ENCODE peak calls at places on chromosomes 13 and 19, in nine cellular contexts. One of them, this sample, is unnamed.

GRCh38 chr19:28208745-28209144 is 1004.2 kb downstream of the UQCRFS1 start:
- DNase-seq in A549: no peak
- DNase-seq in HepG2: no peak
- DNase-seq in ovary: no peak
- DNase-seq in GM12878: no peak
- DNase-seq in tibial nerve: no peak
- DNase-seq in upper lobe of left lung: no peak
- DNase-seq in H1: no peak
- DNase-seq in transverse colon: no peak
- DNase-seq in this sample: no peak

GRCh38 chr19:46133101-46133627 is 8.7 kb upstream of the IGFL3 start:
- DNase-seq in transverse colon: no peak
- DNase-seq in HepG2: peak; percentile 78
- DNase-seq in GM12878: peak; percentile 24
- DNase-seq in H1: peak; percentile 53
- DNase-seq in ovary: peak; percentile 30
- DNase-seq in tibial nerve: no peak
- DNase-seq in A549: no peak
- DNase-seq in upper lobe of left lung: no peak
- DNase-seq in this sample: no peak

GRCh38 chr19:48490980-48491792 is 20.4 kb downstream of the LMTK3 start:
- DNase-seq in tibial nerve: no peak
- DNase-seq in transverse colon: peak; percentile 66
- DNase-seq in HepG2: no peak
- DNase-seq in H1: no peak
- DNase-seq in upper lobe of left lung: peak; percentile 83
- DNase-seq in A549: peak; percentile 86
- DNase-seq in ovary: peak; percentile 67
- DNase-seq in GM12878: no peak
- DNase-seq in this sample: peak; percentile 56

GRCh38 chr19:2042485-2043268 is 8.4 kb downstream of the MKNK2 start:
- DNase-seq in H1: no peak
- DNase-seq in upper lobe of left lung: peak; percentile 84
- DNase-seq in GM12878: no peak
- DNase-seq in transverse colon: peak; percentile 50
- DNase-seq in A549: no peak
- DNase-seq in tibial nerve: no peak
- DNase-seq in ovary: peak; percentile 79
- DNase-seq in HepG2: no peak
- DNase-seq in this sample: peak; percentile 60

GRCh38 chr19:18282788-18283141 is 1.3 kb upstream of the JUND start:
- DNase-seq in transverse colon: peak; percentile 77
- DNase-seq in upper lobe of left lung: no peak
- DNase-seq in tibial nerve: no peak
- DNase-seq in A549: no peak
- DNase-seq in HepG2: peak; percentile 62
- DNase-seq in H1: no peak
- DNase-seq in ovary: peak; percentile 59
- DNase-seq in GM12878: no peak
- DNase-seq in this sample: no peak

GRCh38 chr13:43036386-43037220 is 13.2 kb downstream of the DNAJC15 start:
- DNase-seq in HepG2: no peak
- DNase-seq in transverse colon: no peak
- DNase-seq in A549: no peak
- DNase-seq in ovary: peak; percentile 27
- DNase-seq in H1: no peak
- DNase-seq in GM12878: no peak
- DNase-seq in upper lobe of left lung: peak; percentile 58
- DNase-seq in tibial nerve: no peak
- DNase-seq in this sample: no peak

GRCh38 chr13:71587193-71587592 is 279.8 kb downstream of the DACH1 start:
- DNase-seq in ovary: no peak
- DNase-seq in transverse colon: no peak
- DNase-seq in A549: no peak
- DNase-seq in GM12878: no peak
- DNase-seq in HepG2: no peak
- DNase-seq in H1: no peak
- DNase-seq in tibial nerve: no peak
- DNase-seq in upper lobe of left lung: no peak
- DNase-seq in this sample: no peak

GRCh38 chr19:10333758-10334339 is 520 bp upstream of the RAVER1 start:
- DNase-seq in ovary: no peak
- DNase-seq in upper lobe of left lung: no peak
- DNase-seq in tibial nerve: no peak
- DNase-seq in H1: no peak
- DNase-seq in A549: no peak
- DNase-seq in HepG2: no peak
- DNase-seq in GM12878: no peak
- DNase-seq in transverse colon: no peak
- DNase-seq in this sample: no peak

GRCh38 chr19:30604657-30605056 is 232.5 kb downstream of the ZNF536 start:
- DNase-seq in H1: no peak
- DNase-seq in ovary: no peak
- DNase-seq in HepG2: no peak
- DNase-seq in GM12878: no peak
- DNase-seq in A549: no peak
- DNase-seq in transverse colon: no peak
- DNase-seq in tibial nerve: no peak
- DNase-seq in upper lobe of left lung: no peak
- DNase-seq in this sample: no peak

GRCh38 chr19:42919757-42920079 is 2.0 kb upstream of the PSG6 start:
- DNase-seq in GM12878: no peak
- DNase-seq in HepG2: no peak
- DNase-seq in H1: no peak
- DNase-seq in ovary: no peak
- DNase-seq in upper lobe of left lung: no peak
- DNase-seq in transverse colon: no peak
- DNase-seq in A549: no peak
- DNase-seq in tibial nerve: no peak
- DNase-seq in this sample: no peak

GRCh38 chr19:50482271-50482855 is 5.7 kb upstream of the GARIN5A start:
- DNase-seq in HepG2: no peak
- DNase-seq in tibial nerve: no peak
- DNase-seq in upper lobe of left lung: no peak
- DNase-seq in ovary: no peak
- DNase-seq in A549: no peak
- DNase-seq in transverse colon: no peak
- DNase-seq in GM12878: no peak
- DNase-seq in H1: no peak
- DNase-seq in this sample: no peak

DNA sequence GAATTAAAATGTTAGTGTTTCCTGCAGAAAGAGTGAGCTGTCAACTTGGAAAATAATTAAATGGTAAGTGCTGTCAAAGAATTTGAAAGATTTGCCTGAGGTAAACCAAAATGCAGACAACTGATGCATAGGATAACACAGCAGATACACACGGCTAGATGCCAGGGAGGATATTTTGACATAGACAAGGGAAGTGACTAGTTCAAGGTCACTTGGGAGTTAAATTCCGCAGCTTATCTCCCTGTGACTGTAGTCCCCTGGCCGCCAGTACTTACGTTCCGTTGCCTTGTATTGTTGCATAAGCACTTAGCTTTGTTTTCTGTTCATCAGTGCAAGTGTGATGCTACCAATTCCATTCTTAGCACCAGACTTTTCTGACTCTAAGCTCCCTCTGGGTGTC is 247.3 kb upstream of the MAB21L1 start:
- DNase-seq in transverse colon: no peak
- DNase-seq in ovary: no peak
- DNase-seq in HepG2: peak; percentile 58
- DNase-seq in GM12878: no peak
- DNase-seq in tibial nerve: no peak
- DNase-seq in H1: no peak
- DNase-seq in A549: no peak
- DNase-seq in upper lobe of left lung: no peak
- DNase-seq in this sample: no peak
- H3K4me3 ChIP-seq in transverse colon: no peak overlapping the region
- H3K4me3 ChIP-seq in ovary: no peak overlapping the region
- H3K4me3 ChIP-seq in HepG2: no peak overlapping the region
- H3K4me3 ChIP-seq in GM12878: no peak overlapping the region
- H3K4me3 ChIP-seq in tibial nerve: no peak overlapping the region
- H3K4me3 ChIP-seq in H1: no peak overlapping the region
- H3K4me3 ChIP-seq in A549: no peak overlapping the region
- H3K4me3 ChIP-seq in upper lobe of left lung: no peak overlapping the region
- H3K4me3 ChIP-seq in this sample: no peak overlapping the region

GRCh38 chr13:97353927-97354326 is 80.0 kb upstream of the RAP2A start:
- DNase-seq in ovary: no peak
- DNase-seq in H1: no peak
- DNase-seq in HepG2: no peak
- DNase-seq in upper lobe of left lung: no peak
- DNase-seq in GM12878: no peak
- DNase-seq in A549: no peak
- DNase-seq in tibial nerve: no peak
- DNase-seq in transverse colon: no peak
- DNase-seq in this sample: no peak
- TF ChIP-seq EP300 in ovary: no peak
- TF ChIP-seq EP300 in H1: no peak
- TF ChIP-seq EP300 in HepG2: no peak
- TF ChIP-seq EP300 in upper lobe of left lung: no peak
- TF ChIP-seq EP300 in GM12878: no peak
- TF ChIP-seq EP300 in A549: no peak
- TF ChIP-seq EP300 in tibial nerve: no peak
- TF ChIP-seq EP300 in transverse colon: no peak
- TF ChIP-seq EP300 in this sample: no peak

DNA sequence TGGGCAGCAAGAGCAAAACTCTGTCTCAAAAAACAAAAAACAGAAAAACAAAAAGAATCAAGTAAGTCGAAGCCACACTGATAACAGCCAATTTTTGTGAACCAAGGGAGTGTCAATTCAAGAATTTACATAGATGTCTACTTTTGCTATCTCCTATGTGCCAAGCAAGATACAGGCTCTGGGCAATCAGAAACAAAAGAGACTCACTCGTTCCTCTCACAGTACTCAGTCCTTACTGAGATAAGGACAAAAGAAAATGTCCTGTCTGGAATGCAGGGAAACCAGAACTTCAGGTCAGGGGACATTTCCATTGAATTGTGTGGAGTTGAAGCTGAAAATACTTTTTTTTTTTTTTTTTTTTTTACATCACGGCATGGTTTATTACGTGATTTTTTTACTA is 53.0 kb downstream of the NLRP12 start:
- DNase-seq in ovary: no peak
- DNase-seq in HepG2: no peak
- DNase-seq in tibial nerve: no peak
- DNase-seq in transverse colon: no peak
- DNase-seq in H1: no peak
- DNase-seq in GM12878: no peak
- DNase-seq in A549: no peak
- DNase-seq in upper lobe of left lung: no peak
- DNase-seq in this sample: no peak
- TF ChIP-seq POLR2A in ovary: no peak
- TF ChIP-seq POLR2A in HepG2: no peak
- TF ChIP-seq POLR2A in tibial nerve: no peak
- TF ChIP-seq POLR2A in transverse colon: no peak
- TF ChIP-seq POLR2A in H1: no peak
- TF ChIP-seq POLR2A in GM12878: no peak
- TF ChIP-seq POLR2A in A549: no peak
- TF ChIP-seq POLR2A in upper lobe of left lung: no peak
- TF ChIP-seq POLR2A in this sample: no peak

DNA sequence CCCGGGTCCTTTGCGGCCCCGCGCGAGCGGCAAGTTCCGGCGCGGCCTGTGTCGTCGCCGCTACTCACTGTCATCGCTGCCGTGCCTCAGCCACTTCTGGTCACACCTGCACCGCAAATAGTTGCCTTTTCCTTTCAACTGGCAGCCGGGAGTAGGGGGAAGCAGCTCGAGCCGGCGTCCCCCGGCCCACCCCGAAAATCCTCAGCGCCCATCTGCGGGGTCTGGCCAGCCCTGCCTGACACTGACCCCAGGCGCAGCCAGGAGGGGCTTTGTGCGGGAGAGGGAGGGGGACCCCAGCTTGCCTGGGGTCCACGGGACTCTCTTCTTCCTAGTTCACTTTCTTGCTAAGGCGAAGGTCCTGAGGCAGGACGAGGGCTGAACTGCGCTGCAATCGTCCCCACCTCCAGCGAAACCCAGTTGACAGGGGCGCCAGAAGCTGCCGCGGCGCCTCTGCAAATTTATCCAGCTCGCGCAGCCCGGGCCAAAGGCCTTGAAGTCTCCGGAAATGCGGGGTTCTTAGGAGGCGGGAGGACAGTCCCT is 1.7 kb downstream of the PDX1 start:
- DNase-seq in tibial nerve: no peak
- DNase-seq in upper lobe of left lung: no peak
- DNase-seq in GM12878: no peak
- DNase-seq in ovary: no peak
- DNase-seq in transverse colon: no peak
- DNase-seq in H1: no peak
- DNase-seq in HepG2: no peak
- DNase-seq in A549: no peak
- DNase-seq in this sample: no peak
- H3K4me3 ChIP-seq in tibial nerve: peak overlapping the region; percentile 42
- H3K4me3 ChIP-seq in upper lobe of left lung: peak overlapping the region; percentile 9
- H3K4me3 ChIP-seq in GM12878: no peak overlapping the region
- H3K4me3 ChIP-seq in ovary: no peak overlapping the region
- H3K4me3 ChIP-seq in transverse colon: peak overlapping the region; percentile 11
- H3K4me3 ChIP-seq in H1: no peak overlapping the region
- H3K4me3 ChIP-seq in HepG2: no peak overlapping the region
- H3K4me3 ChIP-seq in A549: no peak overlapping the region
- H3K4me3 ChIP-seq in this sample: peak overlapping the region; percentile 58

This sample was measured in stomach.